ENCODE peak calls at places on chromosomes 6 and 20, in seven cellular contexts. U, G, W, M, F, L and X are unnamed samples.

GRCh38 chr6:157665172-157665571 is 157.9 kb upstream of the SNX9 start:
- DNase-seq in U (no peak), G (no peak), W (no peak), M (no peak), F (no peak), L (no peak), X (no peak)

GRCh38 chr6:98827295-98828159 is 6.8 kb upstream of the POU3F2 start:
- DNase-seq in U (no peak), G (no peak), W (peak), M (no peak), F (no peak), L (peak), X (no peak)

GRCh38 chr6:1596088-1596852 is 13.4 kb upstream of the FOXC1 start:
- DNase-seq in U (no peak), G (peak), W (no peak), M (peak), F (peak), L (peak), X (peak)

GRCh38 chr6:163529605-163530004 is 115.1 kb downstream of the QKI start:
- DNase-seq in U (peak), G (peak), W (no peak), M (no peak), F (peak), L (peak), X (no peak)

GRCh38 chr20:38109657-38110524 is 55.2 kb downstream of the TGM2 start:
- DNase-seq in U (no peak), G (peak), W (no peak), M (no peak), F (peak), L (peak), X (no peak)

GRCh38 chr6:14016930-14017625 is 92.3 kb downstream of the RNF182 start:
- DNase-seq in U (no peak), G (peak), W (no peak), M (no peak), F (peak), L (peak), X (no peak)

GRCh38 chr6:7390218-7390878 is 740 bp downstream of the RIOK1 start:
- DNase-seq in U (peak), G (no peak), W (no peak), M (no peak), F (peak), L (no peak), X (no peak)

GRCh38 chr6:34005845-34006644 is 139.8 kb downstream of the GRM4 start:
- DNase-seq in U (no peak), G (no peak), W (no peak), M (no peak), F (no peak), L (no peak), X (no peak)

GRCh38 chr6:157744202-157744601 is 78.8 kb upstream of the SNX9 start:
- DNase-seq in U (no peak), G (no peak), W (no peak), M (no peak), F (no peak), L (no peak), X (no peak)

GRCh38 chr6:129239825-129240491 is 357.0 kb downstream of the LAMA2 start:
- DNase-seq in U (no peak), G (no peak), W (peak), M (no peak), F (no peak), L (no peak), X (no peak)

GRCh38 chr6:116948535-116949304 is 71.7 kb downstream of the RFX6 start:
- DNase-seq in U (no peak), G (no peak), W (no peak), M (no peak), F (no peak), L (no peak), X (no peak)

GRCh38 chr6:166058064-166058739 is 109.4 kb downstream of the TBXT start:
- DNase-seq in U (peak), G (no peak), W (no peak), M (no peak), F (peak), L (peak), X (no peak)

GRCh38 chr20:38745757-38746156 is 2.5 kb upstream of the ACTR5 start:
- DNase-seq in U (no peak), G (no peak), W (no peak), M (no peak), F (no peak), L (no peak), X (no peak)

GRCh38 chr6:5961836-5962235 is 44.9 kb downstream of the NRN1 start:
- DNase-seq in U (no peak), G (no peak), W (no peak), M (no peak), F (no peak), L (no peak), X (no peak)

GRCh38 chr6:75155586-75155985 is 50.3 kb downstream of the COL12A1 start:
- DNase-seq in U (no peak), G (no peak), W (no peak), M (no peak), F (peak), L (no peak), X (no peak)

GRCh38 chr6:3766219-3766618 is 14.7 kb upstream of the PXDC1 start:
- DNase-seq in U (no peak), G (peak), W (no peak), M (no peak), F (no peak), L (peak), X (no peak)

GRCh38 chr6:44078795-44079671 is 48.2 kb downstream of the MRPL14 start:
- DNase-seq in U (no peak), G (peak), W (no peak), M (peak), F (peak), L (peak), X (peak)

GRCh38 chr20:51356871-51357270 is 185.6 kb downstream of the NFATC2 start:
- DNase-seq in U (no peak), G (no peak), W (no peak), M (no peak), F (no peak), L (no peak), X (no peak)

GRCh38 chr20:10672579-10673127 is 1.1 kb downstream of the JAG1 start:
- DNase-seq in U (no peak), G (peak), W (peak), M (peak), F (peak), L (peak), X (peak)

GRCh38 chr6:123784330-123784729 is 19.3 kb upstream of the NKAIN2 start:
- DNase-seq in U (no peak), G (no peak), W (no peak), M (no peak), F (no peak), L (no peak), X (no peak)

GRCh38 chr20:13119583-13119982 is 101.5 kb upstream of the ISM1 start:
- DNase-seq in U (peak), G (peak), W (no peak), M (no peak), F (peak), L (peak), X (no peak)

GRCh38 chr20:15742076-15742475 is 831.2 kb downstream of the KIF16B start:
- DNase-seq in U (no peak), G (no peak), W (no peak), M (no peak), F (no peak), L (no peak), X (no peak)

GRCh38 chr6:115460913-115461312 is 599.8 kb downstream of the FRK start:
- DNase-seq in U (no peak), G (no peak), W (no peak), M (no peak), F (no peak), L (no peak), X (no peak)

GRCh38 chr6:34272022-34272926 is 23.5 kb upstream of the SMIM29 start:
- DNase-seq in U (no peak), G (no peak), W (no peak), M (no peak), F (no peak), L (no peak), X (peak)

GRCh38 chr6:139853302-139853992 is 479.0 kb upstream of the CITED2 start:
- DNase-seq in U (peak), G (no peak), W (no peak), M (no peak), F (no peak), L (peak), X (no peak)

GRCh38 chr20:52497731-52498130 is 306.2 kb upstream of the ZFP64 start:
- DNase-seq in U (no peak), G (no peak), W (no peak), M (no peak), F (peak), L (peak), X (no peak)

GRCh38 chr6:35294308-35294945 is 3.2 kb upstream of the DEF6 start:
- DNase-seq in U (no peak), G (peak), W (no peak), M (peak), F (peak), L (peak), X (no peak)

GRCh38 chr6:163133017-163133416 is 281.5 kb upstream of the QKI start:
- DNase-seq in U (no peak), G (peak), W (no peak), M (no peak), F (no peak), L (no peak), X (no peak)

GRCh38 chr6:102298066-102298465 is 904.6 kb downstream of the GRIK2 start:
- DNase-seq in U (no peak), G (no peak), W (no peak), M (no peak), F (no peak), L (no peak), X (no peak)

GRCh38 chr6:149628865-149629544 is 19.5 kb downstream of the KATNA1 start:
- DNase-seq in U (no peak), G (no peak), W (no peak), M (no peak), F (no peak), L (no peak), X (no peak)

GRCh38 chr6:163406320-163406719 is 8.2 kb upstream of the QKI start:
- DNase-seq in U (no peak), G (no peak), W (no peak), M (no peak), F (peak), L (peak), X (no peak)

GRCh38 chr20:58519940-58520712 is 4.9 kb upstream of the APCDD1L start:
- DNase-seq in U (no peak), G (no peak), W (no peak), M (no peak), F (no peak), L (no peak), X (no peak)

DNA sequence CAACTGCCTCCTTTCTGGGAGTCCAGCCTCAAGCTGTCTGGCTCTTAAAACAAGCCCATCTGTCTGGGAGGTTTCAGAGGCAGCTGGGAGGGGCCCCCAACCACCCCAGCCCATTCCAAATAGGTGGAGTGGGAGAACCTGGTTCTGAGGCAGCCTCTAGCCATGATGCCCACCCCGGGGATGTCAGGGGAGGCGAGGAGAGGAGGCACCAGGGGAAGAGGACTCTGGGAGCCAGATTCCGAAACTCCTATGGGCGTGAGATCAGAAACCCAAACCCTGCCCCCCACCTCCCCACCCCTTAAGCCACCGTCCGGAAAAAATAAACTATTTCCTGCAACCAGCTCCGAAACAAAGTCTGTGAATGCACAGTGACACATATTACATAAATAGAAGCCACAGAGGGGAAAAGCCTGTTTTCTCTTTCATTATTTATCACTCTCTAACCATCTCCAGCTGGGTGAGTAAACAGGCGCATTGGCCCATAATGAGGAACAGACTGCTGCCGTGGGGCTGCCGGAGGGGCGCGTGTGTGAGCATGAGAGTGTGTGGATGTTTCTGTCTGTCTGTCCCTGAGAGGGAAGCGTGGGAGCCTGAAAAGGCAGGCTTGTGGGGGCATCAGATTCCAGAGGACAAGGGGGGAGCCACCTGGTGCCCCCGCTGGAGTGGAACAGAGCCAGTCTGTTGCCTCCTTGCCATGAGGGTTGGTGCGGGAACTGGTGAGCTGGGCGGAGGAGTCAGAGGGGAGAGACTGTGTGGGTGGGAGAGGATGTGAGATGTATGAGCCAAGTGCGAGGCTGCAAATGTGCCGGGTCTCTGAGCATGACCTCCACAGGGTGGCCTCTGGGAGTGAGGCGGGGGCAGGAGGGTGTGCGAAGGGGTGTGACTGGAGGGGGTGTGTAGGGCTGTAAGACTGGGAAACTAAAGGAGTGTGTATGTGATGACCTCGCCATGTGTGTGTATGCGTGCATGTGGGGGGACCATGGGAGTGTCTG is 14.3 kb upstream of the FOXP4 start:
- DNase-seq in U (peak), G (peak), W (peak), M (no peak), F (peak), L (peak), X (no peak)
- H3K4me3 ChIP-seq in U (no peak), G (no peak), W (no peak), M (no peak), F (no peak), L (peak), X (no peak)

GRCh38 chr6:144585217-144585814 is 300.2 kb downstream of the UTRN start:
- DNase-seq in U (no peak), G (peak), W (no peak), M (no peak), F (peak), L (peak), X (peak)

GRCh38 chr6:144580771-144581170 is 295.6 kb downstream of the UTRN start:
- DNase-seq in U (no peak), G (no peak), W (no peak), M (no peak), F (no peak), L (no peak), X (no peak)

GRCh38 chr6:144582939-144583613 is 297.9 kb downstream of the UTRN start:
- DNase-seq in U (no peak), G (no peak), W (peak), M (peak), F (peak), L (peak), X (peak)

GRCh38 chr6:144581807-144582537 is 296.8 kb downstream of the UTRN start:
- DNase-seq in U (no peak), G (peak), W (no peak), M (no peak), F (peak), L (peak), X (no peak)

DNA sequence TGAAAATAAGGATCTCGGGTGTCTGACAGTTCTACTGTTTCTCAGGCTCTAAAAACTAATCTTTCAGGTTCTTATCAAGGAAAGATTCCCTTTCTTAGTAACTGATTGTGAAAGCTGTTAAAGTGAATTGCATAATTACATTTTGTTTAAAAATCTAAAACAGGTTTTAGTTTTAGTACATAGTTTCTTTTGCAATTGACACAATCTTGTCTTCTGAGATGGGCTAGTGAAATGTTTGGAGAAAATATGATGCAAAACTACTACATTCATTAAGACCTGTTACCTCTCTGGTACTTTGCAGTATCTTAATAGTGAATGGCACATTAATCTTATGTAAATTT is 298.4 kb downstream of the UTRN start:
- DNase-seq in U (no peak), G (no peak), W (no peak), M (no peak), F (no peak), L (no peak), X (no peak)
- H3K4me3 ChIP-seq in U (peak), G (peak), W (no peak), M (no peak), F (no peak), L (peak), X (no peak)

GRCh38 chr20:3242167-3242692 is 3.2 kb upstream of the SLC4A11 start:
- DNase-seq in U (no peak), G (no peak), W (no peak), M (no peak), F (no peak), L (peak), X (no peak)

GRCh38 chr20:3239867-3240775 is 1.1 kb upstream of the SLC4A11 start:
- DNase-seq in U (no peak), G (peak), W (peak), M (no peak), F (peak), L (peak), X (peak)

GRCh38 chr20:3238616-3239025 is 369 bp downstream of the SLC4A11 start:
- DNase-seq in U (no peak), G (no peak), W (peak), M (peak), F (peak), L (peak), X (peak)

GRCh38 chr20:3239026-3239866 is at the start of gene SLC4A11:
- DNase-seq in U (no peak), G (peak), W (peak), M (peak), F (peak), L (peak), X (peak)

GRCh38 chr20:3240776-3241363 is 1.9 kb upstream of the SLC4A11 start:
- DNase-seq in U (no peak), G (no peak), W (no peak), M (no peak), F (no peak), L (no peak), X (no peak)
- H3K4me3 ChIP-seq in U (peak), G (peak), W (no peak), M (peak), F (no peak), L (no peak), X (no peak)

GRCh38 chr6:81265106-81265505 is 487.4 kb downstream of the TENT5A start:
- DNase-seq in U (peak), G (peak), W (no peak), M (no peak), F (peak), L (peak), X (no peak)
- H3K4me3 ChIP-seq in U (peak), G (peak), W (no peak), M (peak), F (no peak), L (peak), X (no peak)

DNA sequence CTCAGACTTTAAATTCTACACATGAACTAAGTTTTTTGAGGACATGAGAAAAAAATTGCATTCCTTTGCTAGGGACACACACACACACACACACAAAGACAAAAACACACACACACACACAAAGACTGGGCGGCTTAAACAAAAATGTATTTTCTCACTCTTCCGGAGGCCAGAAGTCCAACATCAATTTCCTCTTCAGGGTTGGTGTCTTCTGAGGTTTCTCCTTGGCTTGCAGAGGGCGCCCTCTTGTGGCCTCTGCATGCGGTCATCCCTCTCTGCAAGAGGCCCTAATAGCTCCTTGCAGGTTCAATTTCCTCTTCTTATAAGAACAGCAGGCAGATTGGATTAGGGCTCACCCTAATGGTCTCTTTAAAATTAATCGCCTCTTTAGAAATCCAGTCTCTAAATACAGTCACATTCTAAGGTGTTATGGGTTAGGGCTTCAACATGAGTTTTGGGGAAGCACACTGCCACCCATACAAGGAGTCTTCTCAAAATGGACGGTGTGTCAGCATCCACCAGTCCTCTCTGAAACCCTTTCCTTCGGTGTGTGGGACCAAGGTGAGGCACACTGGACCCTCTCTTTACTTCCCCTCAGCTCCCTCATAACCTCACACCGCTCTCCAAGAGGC is 61.4 kb downstream of the GPR6 start:
- DNase-seq in U (peak), G (peak), W (no peak), M (peak), F (peak), L (peak), X (peak)
- H3K4me3 ChIP-seq in U (peak), G (peak), W (no peak), M (peak), F (peak), L (no peak), X (no peak)

GRCh38 chr6:112037783-112038216 is 16.1 kb upstream of the CCN6 start:
- DNase-seq in U (peak), G (peak), W (no peak), M (peak), F (peak), L (peak), X (no peak)
- H3K4me3 ChIP-seq in U (no peak), G (no peak), W (no peak), M (no peak), F (no peak), L (peak), X (no peak)

GRCh38 chr6:130575557-130575956 is 209.7 kb downstream of the TMEM200A start:
- DNase-seq in U (no peak), G (no peak), W (no peak), M (no peak), F (no peak), L (no peak), X (no peak)

GRCh38 chr6:130577178-130577919 is 211.5 kb downstream of the TMEM200A start:
- DNase-seq in U (no peak), G (no peak), W (no peak), M (no peak), F (no peak), L (no peak), X (peak)

GRCh38 chr6:130578713-130579112 is 212.9 kb downstream of the TMEM200A start:
- DNase-seq in U (no peak), G (no peak), W (no peak), M (no peak), F (no peak), L (no peak), X (no peak)

GRCh38 chr6:130574146-130574545 is 208.3 kb downstream of the TMEM200A start:
- DNase-seq in U (no peak), G (peak), W (no peak), M (no peak), F (no peak), L (no peak), X (no peak)

GRCh38 chr6:130575971-130576370 is 210.2 kb downstream of the TMEM200A start:
- DNase-seq in U (no peak), G (no peak), W (no peak), M (no peak), F (no peak), L (no peak), X (peak)
- H3K4me3 ChIP-seq in U (no peak), G (no peak), W (no peak), M (no peak), F (no peak), L (no peak), X (no peak)

GRCh38 chr20:35601021-35601973 is 14.3 kb upstream of the SPAG4 start:
- DNase-seq in U (peak), G (peak), W (peak), M (peak), F (peak), L (peak), X (peak)
- H3K4me3 ChIP-seq in U (peak), G (peak), W (peak), M (peak), F (peak), L (peak), X (no peak)